ENCODE peak calls at places on chromosomes 5 and 9, in four cellular contexts. A, E, T and V are unnamed samples.

GRCh38 chr9:36407122-36407723 is 7.2 kb upstream of the RNF38 start:
- DNase-seq in E (peak), A (peak), T (peak), V (peak)

GRCh38 chr5:160049099-160049498 is 40.2 kb downstream of the TTC1 start:
- DNase-seq in E (no peak), A (no peak), T (no peak), V (no peak)

GRCh38 chr9:20662156-20662555 is 21.9 kb upstream of the FOCAD start:
- DNase-seq in T (no peak), E (no peak), A (no peak), V (no peak)

GRCh38 chr5:144448457-144448856 is 277.8 kb downstream of the KCTD16 start:
- DNase-seq in T (no peak), E (no peak), A (no peak), V (no peak)

GRCh38 chr9:69602768-69603167 is 69.4 kb downstream of the APBA1 start:
- DNase-seq in A (no peak), E (no peak), T (no peak), V (no peak)

GRCh38 chr5:131609774-131610173 is 25.3 kb downstream of the RAPGEF6 start:
- DNase-seq in E (no peak), A (no peak), T (peak), V (no peak)

GRCh38 chr5:150644496-150644895 is 4.0 kb downstream of the SYNPO start:
- DNase-seq in E (no peak), T (peak), A (no peak), V (no peak)

GRCh38 chr9:97547098-97547829 is 45.8 kb downstream of the TMOD1 start:
- DNase-seq in A (no peak), T (no peak), E (no peak), V (no peak)

GRCh38 chr5:150500328-150500841 is 7.5 kb upstream of the NDST1 start:
- DNase-seq in A (no peak), E (no peak), T (no peak), V (no peak)

GRCh38 chr9:4796988-4797956 is 4.5 kb downstream of the RCL1 start:
- DNase-seq in T (peak), E (no peak), A (no peak), V (peak)

GRCh38 chr9:19429590-19429989 is 20.8 kb downstream of the ACER2 start:
- DNase-seq in T (no peak), A (no peak), E (no peak), V (no peak)

GRCh38 chr5:176784218-176785165 is 25.9 kb upstream of the UNC5A start:
- DNase-seq in A (no peak), E (no peak), T (peak), V (no peak)

GRCh38 chr9:2257530-2257929 is 242.4 kb downstream of the SMARCA2 start:
- DNase-seq in A (no peak), T (no peak), E (no peak), V (no peak)

GRCh38 chr9:132479733-132480132 is 69.7 kb downstream of the CFAP77 start:
- DNase-seq in T (no peak), E (no peak), A (no peak), V (no peak)

GRCh38 chr9:14722391-14723035 is at the start of gene CER1:
- DNase-seq in E (no peak), T (no peak), A (no peak), V (no peak)
- TF ChIP-seq SP1 in E (no peak), T (no peak), A (no peak), V (no peak)

GRCh38 chr9:136694163-136694864 is 7.1 kb upstream of the AGPAT2 start:
- DNase-seq in T (peak), A (no peak), E (peak), V (peak)
- TF ChIP-seq BHLHE40 in T (no peak), A (no peak), E (no peak), V (no peak)

GRCh38 chr9:129998491-129999122 is 44.4 kb downstream of the FNBP1 start:
- DNase-seq in T (no peak), E (no peak), A (no peak), V (no peak)

GRCh38 chr9:129994947-129995346 is 48.0 kb downstream of the FNBP1 start:
- DNase-seq in A (no peak), E (no peak), T (no peak), V (no peak)

GRCh38 chr9:129996161-129996849 is 46.7 kb downstream of the FNBP1 start:
- DNase-seq in A (no peak), E (no peak), T (no peak), V (no peak)

GRCh38 chr9:129999123-129999510 is 43.9 kb downstream of the FNBP1 start:
- DNase-seq in A (no peak), T (no peak), E (no peak), V (no peak)

DNA sequence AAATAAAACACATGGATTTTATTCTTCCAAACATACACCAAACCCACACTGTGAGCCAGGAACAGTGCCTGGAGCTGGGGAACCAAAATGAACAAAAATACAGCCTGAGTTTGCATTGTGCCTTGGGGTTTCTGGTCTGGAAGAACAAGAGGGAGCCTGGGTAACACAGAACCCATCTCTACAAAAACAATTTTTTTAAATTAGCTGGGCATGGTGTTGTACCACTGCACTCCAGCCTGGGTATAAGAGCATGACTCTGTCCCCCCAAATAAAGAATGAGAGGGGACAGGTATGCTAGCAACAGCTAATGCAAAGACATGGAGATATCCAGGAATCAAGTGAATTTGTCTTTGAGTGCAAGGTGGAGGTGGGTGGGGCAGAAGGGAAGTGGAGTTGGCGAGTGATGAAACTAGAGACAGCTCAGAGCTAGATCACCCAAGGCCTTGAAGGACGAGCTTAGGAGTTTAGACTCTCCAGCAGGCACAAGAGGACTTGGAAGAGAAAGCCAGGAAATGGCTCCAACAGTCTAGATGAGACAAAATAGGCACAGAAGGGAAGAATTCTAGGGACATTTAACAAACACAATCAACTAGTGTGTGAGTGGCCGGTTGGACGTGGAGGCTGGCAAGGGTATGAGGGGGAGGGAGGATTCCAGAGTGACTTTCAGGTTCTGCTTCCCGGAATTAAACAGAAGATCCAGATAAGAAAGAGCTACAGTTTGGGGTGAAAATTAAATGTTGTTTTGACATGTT is 47.4 kb downstream of the FNBP1 start:
- DNase-seq in T (no peak), A (no peak), E (peak), V (no peak)
- TF ChIP-seq TARDBP in T (no peak), A (no peak), E (no peak), V (no peak)

GRCh38 chr5:132821791-132822190 is 8.7 kb downstream of the SHROOM1 start:
- DNase-seq in A (no peak), E (no peak), T (peak), V (no peak)
- TF ChIP-seq SP1 in A (no peak), E (no peak), T (no peak), V (no peak)

GRCh38 chr5:179908528-179908927 is 831 bp upstream of the TBC1D9B start:
- DNase-seq in T (peak), E (no peak), A (no peak), V (peak)

GRCh38 chr5:179906795-179907569 is 715 bp downstream of the TBC1D9B start:
- DNase-seq in E (peak), A (no peak), T (no peak), V (peak)

GRCh38 chr5:179906294-179906794 is 1.4 kb downstream of the TBC1D9B start:
- DNase-seq in A (no peak), E (no peak), T (no peak), V (no peak)

GRCh38 chr5:179909224-179909623 is 1.5 kb upstream of the TBC1D9B start:
- DNase-seq in E (no peak), A (no peak), T (no peak), V (no peak)

DNA sequence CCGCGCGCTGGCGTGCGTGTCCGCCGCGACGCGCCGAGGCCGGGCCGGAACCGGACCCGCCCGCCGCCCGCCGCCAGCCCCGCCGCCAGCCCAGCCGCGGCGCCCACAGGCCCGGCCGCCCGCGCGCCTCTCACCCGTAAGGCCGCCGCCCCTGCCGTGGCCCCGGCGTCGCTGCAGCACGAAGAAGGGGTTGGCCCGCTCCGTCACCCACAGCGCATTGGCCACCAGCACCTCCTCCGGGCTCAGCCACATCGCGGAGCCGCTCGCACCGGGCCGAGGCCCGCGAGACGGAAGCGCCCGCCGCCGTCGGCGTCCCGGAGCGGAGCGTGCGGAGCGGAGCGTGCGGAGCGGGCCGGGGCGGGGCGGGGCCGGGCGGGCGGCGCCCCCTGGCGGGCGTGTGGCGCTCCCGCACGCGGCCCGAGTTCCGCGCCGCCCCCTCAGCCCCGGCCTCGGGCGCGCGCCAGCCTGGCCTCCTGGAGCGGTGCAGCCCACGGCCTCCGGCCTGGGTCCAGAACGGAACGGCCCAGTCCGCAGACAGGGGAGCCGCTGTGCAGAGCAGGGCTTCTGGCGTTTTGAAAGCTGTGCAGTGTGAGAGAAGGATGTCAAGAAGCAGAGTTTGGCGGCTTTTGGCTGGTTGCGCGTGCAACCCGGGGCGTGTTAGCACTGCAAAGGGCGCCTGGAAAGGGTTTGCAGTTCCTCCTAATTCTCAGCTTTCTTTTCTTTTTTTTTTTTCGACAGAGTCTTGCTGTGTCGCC is at the start of gene TBC1D9B:
- DNase-seq in T (peak), A (no peak), E (peak), V (peak)
- TF ChIP-seq BHLHE40 in T (no peak), A (peak), E (peak), V (no peak)

DNA sequence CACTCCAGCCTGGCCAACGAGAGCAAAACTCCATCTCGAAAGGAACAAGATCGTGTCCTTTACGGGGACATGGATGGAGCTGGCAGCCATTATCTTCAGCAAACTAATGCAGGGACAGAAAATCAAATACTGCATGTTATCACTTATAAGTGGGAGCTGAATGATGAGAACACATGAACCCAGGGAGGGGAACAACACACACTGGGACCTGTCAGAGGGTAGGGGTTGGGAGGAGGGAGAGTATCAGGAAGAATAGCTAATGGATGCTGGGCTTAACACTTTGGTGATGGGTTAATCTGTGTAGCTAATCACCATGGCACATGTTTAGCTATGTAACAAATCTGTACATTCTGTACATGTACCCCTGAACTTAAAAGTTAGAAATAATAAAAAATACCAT is 40.9 kb downstream of the NMUR2 start:
- DNase-seq in E (no peak), T (no peak), A (no peak), V (no peak)
- TF ChIP-seq TARDBP in E (no peak), T (no peak), A (no peak), V (no peak)

DNA sequence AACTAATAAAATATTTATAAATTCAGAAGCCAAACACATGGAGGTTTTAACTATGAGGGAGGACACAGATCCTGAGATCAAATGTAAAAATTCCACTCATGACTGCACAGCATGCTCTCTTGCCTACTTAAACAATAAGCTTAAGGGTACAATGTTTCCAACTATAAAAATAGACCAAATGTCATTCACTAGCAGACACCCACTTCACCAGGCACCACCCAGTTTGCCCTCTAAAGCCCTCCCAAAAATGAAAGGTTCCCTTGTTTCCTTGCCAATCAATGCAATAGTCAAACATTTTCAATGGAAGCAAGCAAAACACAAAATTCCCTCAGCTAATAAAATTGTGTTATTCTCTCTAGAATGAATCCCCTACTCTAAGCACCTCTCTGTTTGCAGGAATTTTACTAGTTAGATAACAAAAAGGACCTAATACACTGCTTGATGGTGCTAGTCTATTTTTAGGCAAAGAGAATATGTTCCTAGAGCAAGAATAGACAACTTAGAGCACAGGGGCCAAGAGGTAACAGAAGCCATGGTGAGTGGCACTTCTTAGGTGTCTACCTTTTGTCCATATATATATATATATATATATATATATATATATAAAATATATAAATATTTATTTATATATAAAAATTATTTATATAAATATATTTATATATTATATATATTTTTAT is 135.3 kb downstream of the HOMER1 start:
- DNase-seq in E (no peak), T (no peak), A (no peak), V (no peak)
- TF ChIP-seq SP1 in E (no peak), T (no peak), A (no peak), V (no peak)